ENCODE peak calls at places on chromosomes 13 and 19, in four cellular contexts. One of them, this sample, is unnamed.

GRCh38 chr13:46860734-46861133 is 36.1 kb downstream of the HTR2A start:
- DNase-seq in GM12865: no peak
- DNase-seq in adrenal gland: no peak
- DNase-seq in fibroblast of pulmonary artery: no peak
- DNase-seq in this sample: no peak

GRCh38 chr19:28245937-28246336 is 967.0 kb downstream of the UQCRFS1 start:
- DNase-seq in adrenal gland: no peak
- DNase-seq in fibroblast of pulmonary artery: no peak
- DNase-seq in GM12865: no peak
- DNase-seq in this sample: no peak

GRCh38 chr13:44768775-44769578 is 192.8 kb upstream of the TSC22D1 start:
- DNase-seq in GM12865: peak
- DNase-seq in fibroblast of pulmonary artery: peak
- DNase-seq in adrenal gland: no peak
- DNase-seq in this sample: peak

GRCh38 chr19:13055213-13056051 is 47.2 kb downstream of the LYL1 start:
- DNase-seq in fibroblast of pulmonary artery: peak
- DNase-seq in GM12865: no peak
- DNase-seq in adrenal gland: peak
- DNase-seq in this sample: peak

GRCh38 chr13:110450016-110450900 is 111.3 kb downstream of the RAB20 start:
- DNase-seq in adrenal gland: no peak
- DNase-seq in GM12865: no peak
- DNase-seq in fibroblast of pulmonary artery: no peak
- DNase-seq in this sample: no peak

GRCh38 chr13:47893527-47893926 is 107.5 kb downstream of the SUCLA2 start:
- DNase-seq in adrenal gland: no peak
- DNase-seq in fibroblast of pulmonary artery: no peak
- DNase-seq in GM12865: no peak
- DNase-seq in this sample: no peak

GRCh38 chr13:110306340-110306959 is 507 bp downstream of the COL4A1 start:
- DNase-seq in adrenal gland: no peak
- DNase-seq in GM12865: no peak
- DNase-seq in fibroblast of pulmonary artery: peak
- DNase-seq in this sample: peak

GRCh38 chr13:45812599-45813372 is 38.8 kb downstream of the SIAH3 start:
- DNase-seq in adrenal gland: no peak
- DNase-seq in fibroblast of pulmonary artery: no peak
- DNase-seq in GM12865: no peak
- DNase-seq in this sample: no peak

GRCh38 chr13:26228080-26228479 is 6.0 kb upstream of the RNF6 start:
- DNase-seq in adrenal gland: no peak
- DNase-seq in GM12865: no peak
- DNase-seq in fibroblast of pulmonary artery: no peak
- DNase-seq in this sample: no peak

GRCh38 chr13:20969182-20969581 is 66.6 kb upstream of the XPO4 start:
- DNase-seq in adrenal gland: no peak
- DNase-seq in fibroblast of pulmonary artery: peak
- DNase-seq in GM12865: peak
- DNase-seq in this sample: no peak

GRCh38 chr13:112159575-112160547 is 92.9 kb downstream of the SOX1 start:
- DNase-seq in fibroblast of pulmonary artery: no peak
- DNase-seq in GM12865: no peak
- DNase-seq in adrenal gland: no peak
- DNase-seq in this sample: no peak

GRCh38 chr13:24038846-24039330 is 121.6 kb upstream of the SPATA13 start:
- DNase-seq in adrenal gland: no peak
- DNase-seq in GM12865: no peak
- DNase-seq in fibroblast of pulmonary artery: no peak
- DNase-seq in this sample: no peak

GRCh38 chr19:55340784-55341147 is 1.1 kb downstream of the KMT5C start:
- DNase-seq in GM12865: no peak
- DNase-seq in adrenal gland: no peak
- DNase-seq in fibroblast of pulmonary artery: no peak
- DNase-seq in this sample: peak

GRCh38 chr13:45328661-45329105 is 12.3 kb downstream of the TPT1 start:
- DNase-seq in GM12865: no peak
- DNase-seq in adrenal gland: no peak
- DNase-seq in fibroblast of pulmonary artery: peak
- DNase-seq in this sample: no peak

GRCh38 chr19:30214651-30215051 is 157.5 kb upstream of the ZNF536 start:
- DNase-seq in fibroblast of pulmonary artery: no peak
- DNase-seq in adrenal gland: no peak
- DNase-seq in GM12865: peak
- DNase-seq in this sample: no peak

GRCh38 chr19:17777840-17778620 is 16.9 kb upstream of the B3GNT3 start:
- DNase-seq in fibroblast of pulmonary artery: peak
- DNase-seq in GM12865: peak
- DNase-seq in adrenal gland: peak
- DNase-seq in this sample: peak

GRCh38 chr13:50910483-50910805 is 853 bp downstream of the RNASEH2B start:
- DNase-seq in GM12865: no peak
- DNase-seq in adrenal gland: peak
- DNase-seq in fibroblast of pulmonary artery: peak
- DNase-seq in this sample: peak

GRCh38 chr19:11142528-11143171 is 12.9 kb downstream of the SPC24 start:
- DNase-seq in fibroblast of pulmonary artery: peak
- DNase-seq in adrenal gland: peak
- DNase-seq in GM12865: no peak
- DNase-seq in this sample: peak

GRCh38 chr13:77733674-77734073 is 36.2 kb downstream of the SLAIN1 start:
- DNase-seq in adrenal gland: no peak
- DNase-seq in GM12865: no peak
- DNase-seq in fibroblast of pulmonary artery: no peak
- DNase-seq in this sample: no peak

GRCh38 chr13:113360446-113360845 is 3.5 kb downstream of the GRTP1 start:
- DNase-seq in adrenal gland: no peak
- DNase-seq in fibroblast of pulmonary artery: no peak
- DNase-seq in GM12865: no peak
- DNase-seq in this sample: no peak

GRCh38 chr19:10408511-10409291 is 5.4 kb upstream of the CDC37 start:
- DNase-seq in GM12865: peak
- DNase-seq in adrenal gland: peak
- DNase-seq in fibroblast of pulmonary artery: no peak
- DNase-seq in this sample: no peak

GRCh38 chr19:6735181-6735891 is 2.0 kb downstream of the GPR108 start:
- DNase-seq in fibroblast of pulmonary artery: no peak
- DNase-seq in adrenal gland: no peak
- DNase-seq in GM12865: no peak
- DNase-seq in this sample: no peak
- H3K4me3 ChIP-seq in fibroblast of pulmonary artery: peak
- H3K4me3 ChIP-seq in adrenal gland: no peak
- H3K4me3 ChIP-seq in GM12865: peak
- H3K4me3 ChIP-seq in this sample: no peak

DNA sequence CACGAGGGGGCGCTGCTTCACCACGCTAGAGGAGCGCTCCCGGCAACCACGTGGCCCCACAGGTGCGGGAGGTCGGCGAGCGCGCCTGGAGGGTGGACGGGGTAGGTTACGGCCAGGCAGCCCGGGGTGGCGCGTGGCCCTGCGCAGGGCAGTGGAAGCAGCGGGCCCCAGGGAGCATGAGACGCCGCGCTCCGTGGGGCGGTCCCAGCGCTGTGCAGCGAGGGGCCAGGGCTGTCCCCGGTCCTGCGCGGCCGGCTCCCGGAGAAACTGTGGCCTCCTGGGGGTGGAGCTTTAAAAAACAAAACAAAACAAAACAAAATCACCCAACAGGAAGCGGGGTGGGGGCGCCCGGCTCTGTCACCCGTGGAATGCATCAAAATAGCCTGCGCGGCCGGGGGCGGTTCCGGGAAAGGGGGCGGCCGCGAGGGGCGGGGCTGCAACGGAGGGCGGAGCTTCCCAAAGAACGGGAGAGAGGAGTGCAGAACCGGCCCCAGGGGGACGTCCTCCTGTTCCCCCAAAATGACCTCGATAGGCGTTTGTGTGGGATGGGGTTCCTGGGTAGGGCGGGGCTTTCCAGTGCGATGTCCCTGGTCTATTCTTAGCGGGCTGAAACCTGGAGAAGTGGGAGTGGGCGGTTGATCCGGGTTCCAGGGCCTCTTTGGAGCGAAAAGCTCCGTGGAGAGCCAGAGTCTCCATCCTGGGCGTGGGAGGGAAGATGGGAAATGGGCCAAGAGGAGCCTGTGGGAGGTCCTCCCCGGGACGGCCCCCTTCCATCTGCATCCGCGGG is 27.3 kb downstream of the NUMBL start:
- DNase-seq in fibroblast of pulmonary artery: peak
- DNase-seq in adrenal gland: peak
- DNase-seq in GM12865: peak
- DNase-seq in this sample: peak
- TF ChIP-seq CTCF in fibroblast of pulmonary artery: peak
- TF ChIP-seq CTCF in adrenal gland: peak
- TF ChIP-seq CTCF in GM12865: peak
- TF ChIP-seq CTCF in this sample: peak

GRCh38 chr19:14639536-14640277 is 34.9 kb downstream of the ADGRE3 start:
- DNase-seq in fibroblast of pulmonary artery: no peak
- DNase-seq in adrenal gland: no peak
- DNase-seq in GM12865: no peak
- DNase-seq in this sample: no peak
- H3K4me3 ChIP-seq in fibroblast of pulmonary artery: no peak
- H3K4me3 ChIP-seq in adrenal gland: no peak
- H3K4me3 ChIP-seq in GM12865: no peak
- H3K4me3 ChIP-seq in this sample: no peak

GRCh38 chr13:49627831-49628652 is at the start of gene ARL11:
- DNase-seq in adrenal gland: peak
- DNase-seq in fibroblast of pulmonary artery: no peak
- DNase-seq in GM12865: peak
- DNase-seq in this sample: no peak
- TF ChIP-seq CTCF in adrenal gland: no peak
- TF ChIP-seq CTCF in fibroblast of pulmonary artery: no peak
- TF ChIP-seq CTCF in GM12865: no peak
- TF ChIP-seq CTCF in this sample: no peak

GRCh38 chr19:40571005-40571318 is 5.7 kb upstream of the SHKBP1 start:
- DNase-seq in fibroblast of pulmonary artery: no peak
- DNase-seq in adrenal gland: no peak
- DNase-seq in GM12865: no peak
- DNase-seq in this sample: no peak
- H3K4me3 ChIP-seq in fibroblast of pulmonary artery: peak
- H3K4me3 ChIP-seq in adrenal gland: no peak
- H3K4me3 ChIP-seq in GM12865: peak
- H3K4me3 ChIP-seq in this sample: no peak

GRCh38 chr19:7460562-7460966 is 28.3 kb downstream of the PEX11G start:
- DNase-seq in adrenal gland: no peak
- DNase-seq in GM12865: no peak
- DNase-seq in fibroblast of pulmonary artery: peak
- DNase-seq in this sample: peak

GRCh38 chr19:7458675-7459074 is 30.2 kb downstream of the PEX11G start:
- DNase-seq in GM12865: no peak
- DNase-seq in fibroblast of pulmonary artery: no peak
- DNase-seq in adrenal gland: peak
- DNase-seq in this sample: no peak

GRCh38 chr19:7459773-7460172 is 29.1 kb downstream of the PEX11G start:
- DNase-seq in GM12865: no peak
- DNase-seq in adrenal gland: no peak
- DNase-seq in fibroblast of pulmonary artery: no peak
- DNase-seq in this sample: no peak

GRCh38 chr19:7463575-7463974 is 25.3 kb downstream of the PEX11G start:
- DNase-seq in fibroblast of pulmonary artery: no peak
- DNase-seq in adrenal gland: no peak
- DNase-seq in GM12865: no peak
- DNase-seq in this sample: no peak

GRCh38 chr19:7461841-7462629 is 26.8 kb downstream of the PEX11G start:
- DNase-seq in fibroblast of pulmonary artery: no peak
- DNase-seq in GM12865: no peak
- DNase-seq in adrenal gland: no peak
- DNase-seq in this sample: no peak
- TF ChIP-seq CTCF in fibroblast of pulmonary artery: no peak
- TF ChIP-seq CTCF in GM12865: no peak
- TF ChIP-seq CTCF in adrenal gland: no peak
- TF ChIP-seq CTCF in this sample: no peak

GRCh38 chr19:1239420-1239795 is 1.6 kb upstream of the CBARP start:
- DNase-seq in GM12865: no peak
- DNase-seq in fibroblast of pulmonary artery: no peak
- DNase-seq in adrenal gland: no peak
- DNase-seq in this sample: no peak
- H3K4me3 ChIP-seq in GM12865: no peak
- H3K4me3 ChIP-seq in fibroblast of pulmonary artery: no peak
- H3K4me3 ChIP-seq in adrenal gland: no peak
- H3K4me3 ChIP-seq in this sample: no peak

GRCh38 chr13:31011193-31011860 is 78.9 kb downstream of the TEX26 start:
- DNase-seq in adrenal gland: no peak
- DNase-seq in fibroblast of pulmonary artery: no peak
- DNase-seq in GM12865: peak
- DNase-seq in this sample: no peak

GRCh38 chr13:31015207-31015606 is 82.8 kb downstream of the TEX26 start:
- DNase-seq in fibroblast of pulmonary artery: no peak
- DNase-seq in adrenal gland: no peak
- DNase-seq in GM12865: no peak
- DNase-seq in this sample: no peak

GRCh38 chr13:31014461-31014860 is 82.0 kb downstream of the TEX26 start:
- DNase-seq in GM12865: no peak
- DNase-seq in adrenal gland: no peak
- DNase-seq in fibroblast of pulmonary artery: no peak
- DNase-seq in this sample: no peak

GRCh38 chr13:31009166-31009565 is 76.7 kb downstream of the TEX26 start:
- DNase-seq in GM12865: no peak
- DNase-seq in fibroblast of pulmonary artery: no peak
- DNase-seq in adrenal gland: no peak
- DNase-seq in this sample: no peak

GRCh38 chr13:31012285-31013024 is 80.0 kb downstream of the TEX26 start:
- DNase-seq in GM12865: peak
- DNase-seq in fibroblast of pulmonary artery: peak
- DNase-seq in adrenal gland: no peak
- DNase-seq in this sample: peak
- TF ChIP-seq CTCF in GM12865: no peak
- TF ChIP-seq CTCF in fibroblast of pulmonary artery: peak
- TF ChIP-seq CTCF in adrenal gland: no peak
- TF ChIP-seq CTCF in this sample: peak

GRCh38 chr19:24032651-24033050 is 54.3 kb upstream of the ZNF254 start:
- DNase-seq in GM12865: no peak
- DNase-seq in fibroblast of pulmonary artery: no peak
- DNase-seq in adrenal gland: no peak
- DNase-seq in this sample: no peak
- H3K4me3 ChIP-seq in GM12865: peak
- H3K4me3 ChIP-seq in fibroblast of pulmonary artery: peak
- H3K4me3 ChIP-seq in adrenal gland: no peak
- H3K4me3 ChIP-seq in this sample: peak

This sample was measured in cardiac muscle cell.